ENCODE peak calls at places on chromosomes 7 and 10, in nine cellular contexts. Y is fibroblast of the aortic adventitia; J is AG04450; T is bronchial epithelial cell; K is activated CD4-positive, alpha-beta T cell treated with anti-CD3 and anti-CD28 coated beads, Interleukin-2, amount 50 U/mL, for 4 hours; I is HuH-7.5; D is esophagus muscularis mucosa; P is non-pigmented ciliary epithelial cell; C is activated T-helper 1 cell treated with Interleukin-2 at 50 U/mL for 16 hours. W is an unnamed sample.

GRCh38 chr10:119863951-119864565 is 8.6 kb downstream of the MCMBP start:
- DNase-seq in Y (no peak), J (no peak), T (no peak), K (no peak), I (no peak), D (peak), P (no peak), C (no peak), W (no peak)

GRCh38 chr7:151923097-151923876 is 33.0 kb upstream of the GALNTL5 start:
- DNase-seq in Y (peak), J (no peak), T (peak), K (no peak), I (no peak), D (no peak), P (no peak), C (no peak), W (peak)

GRCh38 chr10:5615263-5615820 is 51.1 kb downstream of the ASB13 start:
- DNase-seq in Y (no peak), J (no peak), T (peak), K (no peak), I (no peak), D (no peak), P (no peak), C (no peak), W (peak)

GRCh38 chr10:117720931-117721826 is 178.6 kb downstream of the EMX2 start:
- DNase-seq in Y (no peak), J (no peak), T (no peak), K (no peak), I (no peak), D (no peak), P (no peak), C (no peak), W (no peak)

GRCh38 chr7:127962589-127963361 is 68.5 kb downstream of the LRRC4 start:
- DNase-seq in Y (no peak), J (no peak), T (no peak), K (no peak), I (no peak), D (no peak), P (no peak), C (no peak), W (no peak)

GRCh38 chr10:27724287-27724686 is 21.3 kb downstream of the MKX start:
- DNase-seq in Y (no peak), J (no peak), T (peak), K (no peak), I (no peak), D (no peak), P (no peak), C (no peak), W (no peak)

GRCh38 chr10:90993340-90993739 is 72.5 kb upstream of the ANKRD1 start:
- DNase-seq in Y (peak), J (no peak), T (no peak), K (no peak), I (no peak), D (no peak), P (no peak), C (no peak), W (no peak)

GRCh38 chr7:47875406-47875805 is 72.9 kb downstream of the PKD1L1 start:
- DNase-seq in Y (no peak), J (no peak), T (no peak), K (no peak), I (no peak), D (no peak), P (no peak), C (no peak), W (no peak)

GRCh38 chr10:51896849-51897248 is 197.5 kb upstream of the CSTF2T start:
- DNase-seq in Y (peak), J (peak), T (peak), K (no peak), I (no peak), D (no peak), P (no peak), C (no peak), W (peak)

GRCh38 chr7:137681657-137682562 is 164.9 kb downstream of the DGKI start:
- DNase-seq in Y (peak), J (peak), T (peak), K (no peak), I (no peak), D (no peak), P (peak), C (no peak), W (peak)

GRCh38 chr10:48813825-48814224 is 125.8 kb downstream of the LRRC18 start:
- DNase-seq in Y (no peak), J (no peak), T (no peak), K (no peak), I (no peak), D (no peak), P (no peak), C (no peak), W (no peak)

GRCh38 chr10:120598377-120598776 is 141.3 kb downstream of the PLPP4 start:
- DNase-seq in Y (no peak), J (no peak), T (no peak), K (no peak), I (no peak), D (no peak), P (no peak), C (no peak), W (no peak)

GRCh38 chr10:89431977-89432376 is 17.6 kb downstream of the IFIT5 start:
- DNase-seq in Y (peak), J (no peak), T (peak), K (no peak), I (no peak), D (no peak), P (peak), C (no peak), W (peak)

GRCh38 chr10:97499561-97500296 is 1.0 kb downstream of the UBTD1 start:
- DNase-seq in Y (peak), J (no peak), T (peak), K (no peak), I (no peak), D (peak), P (no peak), C (no peak), W (peak)

GRCh38 chr10:131869344-131869743 is 31.5 kb upstream of the PPP2R2D start:
- DNase-seq in Y (no peak), J (no peak), T (no peak), K (no peak), I (no peak), D (no peak), P (no peak), C (no peak), W (no peak)

GRCh38 chr7:159099711-159100231 is 44.9 kb downstream of the VIPR2 start:
- DNase-seq in Y (no peak), J (no peak), T (no peak), K (no peak), I (no peak), D (no peak), P (no peak), C (no peak), W (no peak)

GRCh38 chr10:85187047-85187446 is 858.7 kb downstream of the CCSER2 start:
- DNase-seq in Y (no peak), J (no peak), T (no peak), K (no peak), I (no peak), D (no peak), P (no peak), C (no peak), W (no peak)

GRCh38 chr7:9719303-9719702 is 1254.4 kb upstream of the PHF14 start:
- DNase-seq in Y (no peak), J (no peak), T (no peak), K (no peak), I (no peak), D (no peak), P (no peak), C (no peak), W (no peak)